ENCODE peak calls at places on chromosomes 5 and 9, in four cellular contexts. G, A, X and N are unnamed samples.

GRCh38 chr5:31133488-31133887 is 60.0 kb upstream of the CDH6 start:
- DNase-seq in G (no peak), A (no peak), X (peak), N (peak)

GRCh38 chr9:133950206-133950915 is 41.8 kb downstream of the VAV2 start:
- DNase-seq in G (no peak), A (no peak), X (no peak), N (no peak)

GRCh38 chr5:167524941-167525485 is 766.4 kb upstream of the WWC1 start:
- DNase-seq in G (no peak), A (no peak), X (no peak), N (no peak)

GRCh38 chr5:67493676-67494075 is 297.1 kb upstream of the CD180 start:
- DNase-seq in G (no peak), A (peak), X (peak), N (peak)

GRCh38 chr9:21576331-21577189 is 94.4 kb upstream of the IFNE start:
- DNase-seq in G (no peak), A (no peak), X (peak), N (no peak)

GRCh38 chr9:18490591-18491370 is 16.8 kb downstream of the ADAMTSL1 start:
- DNase-seq in G (no peak), A (no peak), X (peak), N (no peak)

GRCh38 chr5:40307076-40307475 is 372.6 kb upstream of the PTGER4 start:
- DNase-seq in G (no peak), A (no peak), X (no peak), N (no peak)

GRCh38 chr9:32928145-32928763 is 73.2 kb downstream of the APTX start:
- DNase-seq in G (no peak), A (no peak), X (peak), N (peak)

GRCh38 chr9:127093319-127094020 is 29.0 kb downstream of the ANGPTL2 start:
- DNase-seq in G (no peak), A (no peak), X (no peak), N (no peak)

GRCh38 chr5:1793966-1794895 is 5.4 kb downstream of the MRPL36 start:
- DNase-seq in G (peak), A (no peak), X (peak), N (peak)

GRCh38 chr9:135050072-135050990 is 37.1 kb upstream of the OLFM1 start:
- DNase-seq in G (no peak), A (no peak), X (no peak), N (no peak)

GRCh38 chr9:71895122-71895521 is 15.9 kb downstream of the ABHD17B start:
- DNase-seq in G (no peak), A (no peak), X (no peak), N (peak)

GRCh38 chr5:19987594-19988345 is at the start of gene CDH18:
- DNase-seq in G (no peak), A (peak), X (peak), N (no peak)

GRCh38 chr9:83537331-83538171 is 650 bp downstream of the FRMD3 start:
- DNase-seq in G (no peak), A (no peak), X (peak), N (no peak)

GRCh38 chr5:12246016-12246415 is 341.8 kb upstream of the CTNND2 start:
- DNase-seq in G (no peak), A (no peak), X (peak), N (no peak)

GRCh38 chr9:86122309-86122708 is 23.0 kb upstream of the GOLM1 start:
- DNase-seq in G (no peak), A (no peak), X (peak), N (no peak)